ENCODE peak calls at places on chromosomes 2 and 18, in nine cellular contexts. T is activated T-helper 9 cell treated with anti-CD3 and anti-CD28 coated beads, Interleukin-2, amount 50 U/mL, for 16 hours; O is NCI-H446 treated with DMSO at 0.1 percent for 48 hours; C is stimulated activated CD4-positive, alpha-beta T cell treated with anti-CD3 and anti-CD28 coated beads, TNF-alpha, amount 100 ng/mL, for 48 hours; F is fibroblast of lung; Q is SHP77; J is stimulated activated CD8-positive, alpha-beta memory T cell treated with anti-CD3 and anti-CD28 coated beads, Interleukin-15, amount 100 ng/mL, for 24 hours; G is renal cortical epithelial cell; R is LoVo. P is an unnamed sample.

GRCh38 chr2:11387100-11387390 is 42.6 kb upstream of the ROCK2 start:
- DNase-seq in C (no peak), J (no peak), G (no peak), F (no peak), R (peak; percentile 38), O (no peak), T (no peak), Q (no peak), P (no peak)

GRCh38 chr2:34547340-34547739 is 948.2 kb upstream of the FAM98A start:
- DNase-seq in J (no peak), C (no peak), G (no peak), T (no peak), O (no peak), R (no peak), F (no peak), Q (no peak), P (no peak)

GRCh38 chr18:55189972-55190371 is 230.7 kb upstream of the CCDC68 start:
- DNase-seq in Q (no peak), G (peak; percentile 7), T (no peak), C (no peak), J (no peak), O (no peak), F (no peak), R (peak; percentile 29), P (no peak)

GRCh38 chr2:7725132-7725849 is 808.1 kb downstream of the RNF144A start:
- DNase-seq in F (peak; percentile 62), O (peak; percentile 0), Q (no peak), C (no peak), G (peak; percentile 42), J (no peak), T (no peak), R (no peak), P (peak; percentile 10)

GRCh38 chr2:47520302-47520630 is 117.3 kb downstream of the MSH2 start:
- DNase-seq in T (no peak), J (no peak), Q (no peak), G (no peak), R (no peak), O (no peak), C (no peak), F (no peak), P (no peak)

GRCh38 chr2:20766798-20767644 is 55.9 kb downstream of the LDAH start:
- DNase-seq in R (no peak), Q (no peak), F (no peak), G (no peak), T (no peak), O (no peak), J (no peak), C (no peak), P (no peak)

GRCh38 chr2:175981546-175981945 is 20.5 kb downstream of the LNPK start:
- DNase-seq in G (no peak), Q (no peak), F (no peak), J (no peak), C (no peak), T (no peak), R (no peak), O (no peak), P (no peak)

GRCh38 chr2:113200236-113200635 is 26.5 kb downstream of the PSD4 start:
- DNase-seq in R (no peak), Q (no peak), F (no peak), C (no peak), T (no peak), G (no peak), O (no peak), J (no peak), P (no peak)

GRCh38 chr2:88654714-88655113 is 27.4 kb upstream of the EIF2AK3 start:
- DNase-seq in F (peak; percentile 77), O (no peak), C (no peak), Q (no peak), J (no peak), R (no peak), T (no peak), G (no peak), P (no peak)

GRCh38 chr18:34999734-35000397 is 41.3 kb upstream of the MAPRE2 start:
- DNase-seq in O (no peak), T (no peak), J (no peak), Q (no peak), R (no peak), F (no peak), C (no peak), G (peak; percentile 65), P (no peak)

GRCh38 chr18:44096016-44096415 is 584.7 kb upstream of the SETBP1 start:
- DNase-seq in F (no peak), G (no peak), R (no peak), Q (no peak), O (no peak), C (no peak), J (no peak), T (no peak), P (no peak)

GRCh38 chr2:198127627-198128026 is 323.2 kb downstream of the PLCL1 start:
- DNase-seq in O (no peak), F (peak; percentile 80), J (no peak), T (peak; percentile 8), G (peak; percentile 68), Q (peak; percentile 60), C (peak; percentile 22), R (peak; percentile 31), P (no peak)

GRCh38 chr2:134745023-134745422 is 26.2 kb upstream of the TMEM163 start:
- DNase-seq in J (no peak), O (no peak), F (no peak), Q (no peak), G (peak; percentile 77), C (no peak), T (no peak), R (no peak), P (no peak)